ENCODE peak calls at places on chromosome 17, in six cellular contexts. One of them, this sample, is unnamed.

GRCh38 chr17:45222273-45222993 is 748 bp downstream of the FMNL1 start:
- DNase-seq in NCI-H524: no peak
- DNase-seq in WTC11: no peak
- DNase-seq in HS-27A: no peak
- DNase-seq in anterior cingulate cortex: no peak
- DNase-seq in fibroblast of lung: no peak
- DNase-seq in this sample: no peak

GRCh38 chr17:77526728-77527355 is 386.1 kb downstream of the SEC14L1 start:
- DNase-seq in NCI-H524: no peak
- DNase-seq in WTC11: no peak
- DNase-seq in HS-27A: no peak
- DNase-seq in anterior cingulate cortex: no peak
- DNase-seq in fibroblast of lung: no peak
- DNase-seq in this sample: no peak

GRCh38 chr17:4789951-4790704 is 1.4 kb downstream of the GLTPD2 start:
- DNase-seq in NCI-H524: peak
- DNase-seq in WTC11: peak
- DNase-seq in HS-27A: peak
- DNase-seq in anterior cingulate cortex: peak
- DNase-seq in fibroblast of lung: peak
- DNase-seq in this sample: peak

GRCh38 chr17:44219126-44219635 is 294 bp downstream of the UBTF start:
- DNase-seq in NCI-H524: peak
- DNase-seq in WTC11: peak
- DNase-seq in HS-27A: no peak
- DNase-seq in anterior cingulate cortex: no peak
- DNase-seq in fibroblast of lung: peak
- DNase-seq in this sample: peak

GRCh38 chr17:64174686-64175456 is 44.9 kb upstream of the ERN1 start:
- DNase-seq in NCI-H524: peak
- DNase-seq in WTC11: no peak
- DNase-seq in HS-27A: no peak
- DNase-seq in anterior cingulate cortex: peak
- DNase-seq in fibroblast of lung: peak
- DNase-seq in this sample: peak

GRCh38 chr17:76983075-76983411 is 114.8 kb downstream of the MGAT5B start:
- DNase-seq in NCI-H524: no peak
- DNase-seq in WTC11: no peak
- DNase-seq in HS-27A: no peak
- DNase-seq in anterior cingulate cortex: no peak
- DNase-seq in fibroblast of lung: no peak
- DNase-seq in this sample: no peak

GRCh38 chr17:57918017-57918895 is 37.0 kb downstream of the CUEDC1 start:
- DNase-seq in NCI-H524: no peak
- DNase-seq in WTC11: no peak
- DNase-seq in HS-27A: no peak
- DNase-seq in anterior cingulate cortex: no peak
- DNase-seq in fibroblast of lung: no peak
- DNase-seq in this sample: peak

GRCh38 chr17:7176870-7177209 is 2.3 kb downstream of the ASGR1 start:
- DNase-seq in NCI-H524: no peak
- DNase-seq in WTC11: peak
- DNase-seq in HS-27A: no peak
- DNase-seq in anterior cingulate cortex: no peak
- DNase-seq in fibroblast of lung: no peak
- DNase-seq in this sample: no peak

GRCh38 chr17:28725660-28726395 is at the start of gene TLCD1:
- DNase-seq in NCI-H524: peak
- DNase-seq in WTC11: peak
- DNase-seq in HS-27A: no peak
- DNase-seq in anterior cingulate cortex: peak
- DNase-seq in fibroblast of lung: peak
- DNase-seq in this sample: peak

GRCh38 chr17:63675231-63675606 is 24.7 kb downstream of the LIMD2 start:
- DNase-seq in NCI-H524: no peak
- DNase-seq in WTC11: no peak
- DNase-seq in HS-27A: no peak
- DNase-seq in anterior cingulate cortex: no peak
- DNase-seq in fibroblast of lung: peak
- DNase-seq in this sample: no peak

GRCh38 chr17:38879878-38880727 is 10.2 kb downstream of the LASP1 start:
- DNase-seq in NCI-H524: no peak
- DNase-seq in WTC11: peak
- DNase-seq in HS-27A: no peak
- DNase-seq in anterior cingulate cortex: no peak
- DNase-seq in fibroblast of lung: peak
- DNase-seq in this sample: peak

GRCh38 chr17:153851-154250 is 16.5 kb downstream of the SCGB1C2 start:
- DNase-seq in NCI-H524: no peak
- DNase-seq in WTC11: no peak
- DNase-seq in HS-27A: no peak
- DNase-seq in anterior cingulate cortex: no peak
- DNase-seq in fibroblast of lung: no peak
- DNase-seq in this sample: no peak

This sample was measured in foreskin fibroblast.